ENCODE peak calls at places on chromosomes 3 and 15, in nine cellular contexts. Q is pancreas; Y is naive thymus-derived CD4-positive, alpha-beta T cell; U is Caco-2; N is GM23338; X is tibial nerve; W is neuronal stem cell; P is upper lobe of right lung; J is fibroblast of lung. V is an unnamed sample.

GRCh38 chr3:40877651-40878463 is 321.4 kb upstream of the CTNNB1 start:
- DNase-seq in Y (no peak), P (peak; percentile 72), N (no peak), Q (peak; percentile 67), W (no peak), J (peak; percentile 71), X (peak; percentile 44), U (no peak), V (no peak)

GRCh38 chr3:13020159-13020558 is 53.1 kb downstream of the IQSEC1 start:
- DNase-seq in W (no peak), J (no peak), N (no peak), Y (no peak), X (no peak), P (no peak), Q (no peak), U (no peak), V (peak; percentile 66)

GRCh38 chr3:114293846-114294245 is at the start of gene TIGIT:
- DNase-seq in U (no peak), N (no peak), Q (no peak), P (no peak), W (no peak), J (no peak), X (no peak), Y (no peak), V (no peak)

GRCh38 chr15:66411190-66411589 is 24.5 kb downstream of the MAP2K1 start:
- DNase-seq in U (no peak), P (no peak), X (no peak), Q (no peak), J (no peak), N (peak; percentile 45), W (no peak), Y (no peak), V (no peak)

GRCh38 chr15:69119692-69120395 is 40.6 kb upstream of the GLCE start:
- DNase-seq in N (peak; percentile 66), W (no peak), Q (no peak), X (no peak), U (no peak), P (no peak), Y (no peak), J (no peak), V (peak; percentile 36)

GRCh38 chr3:24485511-24485910 is 9.1 kb downstream of the THRB start:
- DNase-seq in P (no peak), U (no peak), X (no peak), W (no peak), Y (no peak), N (no peak), J (peak; percentile 32), Q (no peak), V (no peak)

GRCh38 chr3:21273256-21273999 is 477.6 kb downstream of the ZNF385D start:
- DNase-seq in X (no peak), N (no peak), Y (no peak), Q (no peak), W (no peak), J (peak; percentile 29), U (no peak), P (no peak), V (no peak)

GRCh38 chr3:11565492-11565891 is 78.2 kb downstream of the VGLL4 start:
- DNase-seq in P (no peak), J (no peak), U (no peak), N (no peak), X (no peak), Q (no peak), Y (no peak), W (no peak), V (peak; percentile 26)

GRCh38 chr3:108145578-108145977 is 54.7 kb upstream of the CD47 start:
- DNase-seq in Q (no peak), W (no peak), X (no peak), U (no peak), N (no peak), P (no peak), Y (no peak), J (no peak), V (no peak)

GRCh38 chr3:187770224-187770623 is 25.0 kb upstream of the BCL6 start:
- DNase-seq in P (no peak), N (no peak), Y (no peak), U (no peak), Q (no peak), W (no peak), J (no peak), X (no peak), V (no peak)

GRCh38 chr3:140972833-140973232 is 31.2 kb downstream of the SLC25A36 start:
- DNase-seq in Y (no peak), N (peak; percentile 38), W (no peak), X (no peak), U (no peak), P (no peak), J (peak; percentile 48), Q (no peak), V (no peak)

GRCh38 chr3:144390786-144391185 is 419.2 kb downstream of the DIPK2A start:
- DNase-seq in U (no peak), W (no peak), P (no peak), N (no peak), Y (no peak), J (no peak), Q (no peak), X (no peak), V (no peak)

GRCh38 chr3:144394052-144394451 is 422.4 kb downstream of the DIPK2A start:
- DNase-seq in Q (no peak), N (no peak), J (peak; percentile 8), P (no peak), X (no peak), U (no peak), Y (no peak), W (no peak), V (no peak)
- H3K4me3 ChIP-seq in Q (no peak overlapping the region), N (no peak overlapping the region), J (no peak overlapping the region), P (no peak overlapping the region), X (no peak overlapping the region), U (no peak overlapping the region), Y (no peak overlapping the region), W (no peak overlapping the region), V (no peak overlapping the region)

DNA sequence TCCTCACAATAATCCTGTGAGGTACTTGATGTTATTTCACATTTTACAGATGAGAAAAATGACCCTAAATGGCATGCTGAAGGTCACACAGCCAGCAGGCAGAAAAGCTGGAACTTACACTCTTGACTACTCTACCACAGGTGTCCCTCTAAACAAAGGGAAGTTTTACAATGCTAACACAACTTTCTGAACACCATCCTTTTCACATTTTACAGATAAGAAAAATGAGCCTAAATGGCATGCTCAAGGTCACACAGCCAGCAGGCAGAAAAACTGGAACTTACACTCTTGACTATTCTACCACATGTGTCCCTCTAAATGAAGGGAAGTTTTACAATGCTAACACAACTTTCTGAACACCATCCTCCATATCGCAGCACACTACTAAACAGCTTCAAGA is 35.6 kb downstream of the TMCC1 start:
- DNase-seq in W (no peak), N (no peak), Y (no peak), U (no peak), P (no peak), X (no peak), Q (no peak), J (no peak), V (no peak)
- H3K36me3 ChIP-seq in W (peaks cover 48% of the 10 kb centered on the region), N (no peaks in the 10 kb centered on the region), Y (peaks cover 3% of the 10 kb centered on the region), U (no peaks in the 10 kb centered on the region), P (peaks cover 3% of the 10 kb centered on the region), X (no peaks in the 10 kb centered on the region), Q (no peaks in the 10 kb centered on the region), J (no peaks in the 10 kb centered on the region), V (no peaks in the 10 kb centered on the region)

GRCh38 chr15:58017869-58018268 is 47.6 kb downstream of the ALDH1A2 start:
- DNase-seq in Q (no peak), U (no peak), Y (no peak), P (no peak), X (no peak), J (no peak), N (no peak), W (no peak), V (no peak)

GRCh38 chr15:58015565-58015964 is 49.9 kb downstream of the ALDH1A2 start:
- DNase-seq in J (peak; percentile 22), N (no peak), Y (no peak), P (no peak), W (no peak), Q (no peak), U (no peak), X (no peak), V (no peak)

GRCh38 chr15:58016776-58017175 is 48.7 kb downstream of the ALDH1A2 start:
- DNase-seq in N (no peak), U (no peak), P (no peak), W (no peak), J (no peak), Y (no peak), X (no peak), Q (no peak), V (no peak)

GRCh38 chr15:58021332-58022230 is 43.9 kb downstream of the ALDH1A2 start:
- DNase-seq in N (no peak), J (no peak), U (no peak), Q (no peak), X (no peak), P (no peak), Y (no peak), W (no peak), V (no peak)

DNA sequence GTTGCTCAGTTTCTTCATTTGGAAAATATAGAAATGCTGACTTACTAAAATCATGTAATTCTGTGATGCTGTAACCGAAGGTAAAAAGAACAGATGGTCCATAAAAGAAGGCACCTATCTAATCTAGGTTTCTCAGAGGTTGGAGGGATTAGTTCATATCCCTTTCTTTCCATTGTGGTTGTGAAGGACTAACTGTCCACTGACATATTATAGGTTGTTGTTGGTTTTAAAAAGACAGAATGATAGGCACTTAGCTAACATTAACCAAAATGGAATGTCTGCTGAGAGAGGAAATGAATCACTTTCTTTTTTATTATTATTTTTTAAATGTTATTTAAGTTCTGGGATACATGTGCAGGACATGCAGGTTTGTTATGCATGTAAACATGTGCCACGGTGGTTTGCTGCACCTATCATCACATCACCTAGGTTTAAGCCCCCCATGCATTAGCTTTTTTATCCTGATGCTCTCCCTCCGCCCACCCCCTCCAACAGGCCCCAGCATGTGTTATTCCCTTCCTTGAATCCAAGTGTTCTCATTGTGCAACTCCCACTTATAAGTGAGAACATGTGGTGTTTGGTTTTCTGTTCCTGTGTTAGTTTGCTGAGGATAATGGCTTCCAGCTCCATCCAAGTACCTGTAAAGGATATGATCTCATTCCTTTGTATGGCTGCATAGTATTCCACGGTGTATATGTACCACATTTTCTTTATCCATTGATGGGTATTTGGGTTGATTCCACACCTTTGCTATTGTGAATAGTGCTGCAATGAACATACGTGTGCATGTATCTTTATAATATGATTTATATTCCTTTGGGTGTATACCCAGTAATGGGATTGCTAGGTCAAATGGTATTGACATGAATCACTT is 45.8 kb downstream of the ALDH1A2 start:
- DNase-seq in Q (no peak), J (no peak), X (no peak), W (no peak), N (no peak), P (no peak), U (no peak), Y (no peak), V (no peak)
- H3K4me3 ChIP-seq in Q (no peak overlapping the region), J (no peak overlapping the region), X (no peak overlapping the region), W (no peak overlapping the region), N (no peak overlapping the region), P (no peak overlapping the region), U (no peak overlapping the region), Y (no peak overlapping the region), V (no peak overlapping the region)

GRCh38 chr3:58416191-58416590 is 17.4 kb downstream of the PDHB start:
- DNase-seq in Q (no peak), N (peak; percentile 51), J (no peak), X (no peak), Y (no peak), P (no peak), U (peak; percentile 79), W (no peak), V (no peak)
- H3K36me3 ChIP-seq in Q (peaks cover 3% of the 10 kb centered on the region), N (no peaks in the 10 kb centered on the region), J (peaks cover 2% of the 10 kb centered on the region), X (no peaks in the 10 kb centered on the region), Y (no peaks in the 10 kb centered on the region), P (peaks cover 18% of the 10 kb centered on the region), U (no peaks in the 10 kb centered on the region), W (peaks cover 5% of the 10 kb centered on the region), V (no peaks in the 10 kb centered on the region)

V was measured in H7.